ENCODE peak calls at places on chromosome 7, in nine cellular contexts. One of them, this sample, is unnamed.

GRCh38 chr7:25876092-25876491 is 275.9 kb upstream of the NFE2L3 start:
- DNase-seq in EH: no peak
- DNase-seq in NCI-H1436: no peak
- DNase-seq in IMR-90: no peak
- DNase-seq in GM13977: no peak
- DNase-seq in ELR: no peak
- DNase-seq in left colon: no peak
- DNase-seq in GM20000: no peak
- DNase-seq in stimulated activated CD8-positive, alpha-beta memory T cell treated with anti-CD3 and anti-CD28 coated beads, Interleukin-2, amount 100 ng/mL, for 1 hour: no peak
- DNase-seq in this sample: no peak

GRCh38 chr7:149715476-149715875 is 57.9 kb downstream of the ZNF467 start:
- DNase-seq in EH: no peak
- DNase-seq in NCI-H1436: no peak
- DNase-seq in IMR-90: no peak
- DNase-seq in GM13977: no peak
- DNase-seq in ELR: no peak
- DNase-seq in left colon: no peak
- DNase-seq in GM20000: no peak
- DNase-seq in stimulated activated CD8-positive, alpha-beta memory T cell treated with anti-CD3 and anti-CD28 coated beads, Interleukin-2, amount 100 ng/mL, for 1 hour: no peak
- DNase-seq in this sample: no peak

GRCh38 chr7:106779877-106780276 is 85.2 kb upstream of the PIK3CG start:
- DNase-seq in EH: no peak
- DNase-seq in NCI-H1436: no peak
- DNase-seq in IMR-90: no peak
- DNase-seq in GM13977: no peak
- DNase-seq in ELR: no peak
- DNase-seq in left colon: peak
- DNase-seq in GM20000: no peak
- DNase-seq in stimulated activated CD8-positive, alpha-beta memory T cell treated with anti-CD3 and anti-CD28 coated beads, Interleukin-2, amount 100 ng/mL, for 1 hour: no peak
- DNase-seq in this sample: no peak

GRCh38 chr7:1708640-1709249 is 38.7 kb downstream of the ELFN1 start:
- DNase-seq in EH: no peak
- DNase-seq in NCI-H1436: no peak
- DNase-seq in IMR-90: no peak
- DNase-seq in GM13977: no peak
- DNase-seq in ELR: no peak
- DNase-seq in left colon: no peak
- DNase-seq in GM20000: no peak
- DNase-seq in stimulated activated CD8-positive, alpha-beta memory T cell treated with anti-CD3 and anti-CD28 coated beads, Interleukin-2, amount 100 ng/mL, for 1 hour: no peak
- DNase-seq in this sample: no peak

GRCh38 chr7:151834281-151835035 is 42.5 kb downstream of the PRKAG2 start:
- DNase-seq in EH: no peak
- DNase-seq in NCI-H1436: no peak
- DNase-seq in IMR-90: no peak
- DNase-seq in GM13977: no peak
- DNase-seq in ELR: no peak
- DNase-seq in left colon: no peak
- DNase-seq in GM20000: no peak
- DNase-seq in stimulated activated CD8-positive, alpha-beta memory T cell treated with anti-CD3 and anti-CD28 coated beads, Interleukin-2, amount 100 ng/mL, for 1 hour: no peak
- DNase-seq in this sample: no peak

GRCh38 chr7:44391746-44392617 is 66.6 kb upstream of the CAMK2B start:
- DNase-seq in EH: no peak
- DNase-seq in NCI-H1436: no peak
- DNase-seq in IMR-90: no peak
- DNase-seq in GM13977: no peak
- DNase-seq in ELR: no peak
- DNase-seq in left colon: no peak
- DNase-seq in GM20000: no peak
- DNase-seq in stimulated activated CD8-positive, alpha-beta memory T cell treated with anti-CD3 and anti-CD28 coated beads, Interleukin-2, amount 100 ng/mL, for 1 hour: no peak
- DNase-seq in this sample: no peak

GRCh38 chr7:154927624-154928125 is 75.2 kb downstream of the PAXIP1 start:
- DNase-seq in EH: peak
- DNase-seq in NCI-H1436: peak
- DNase-seq in IMR-90: peak
- DNase-seq in GM13977: peak
- DNase-seq in ELR: peak
- DNase-seq in left colon: peak
- DNase-seq in GM20000: peak
- DNase-seq in stimulated activated CD8-positive, alpha-beta memory T cell treated with anti-CD3 and anti-CD28 coated beads, Interleukin-2, amount 100 ng/mL, for 1 hour: peak
- DNase-seq in this sample: peak

GRCh38 chr7:92778972-92779371 is 57.4 kb downstream of the CDK6 start:
- DNase-seq in EH: peak
- DNase-seq in NCI-H1436: no peak
- DNase-seq in IMR-90: peak
- DNase-seq in GM13977: peak
- DNase-seq in ELR: no peak
- DNase-seq in left colon: no peak
- DNase-seq in GM20000: no peak
- DNase-seq in stimulated activated CD8-positive, alpha-beta memory T cell treated with anti-CD3 and anti-CD28 coated beads, Interleukin-2, amount 100 ng/mL, for 1 hour: no peak
- DNase-seq in this sample: no peak

GRCh38 chr7:15305002-15305600 is 256.7 kb downstream of the AGMO start:
- DNase-seq in EH: peak
- DNase-seq in NCI-H1436: peak
- DNase-seq in IMR-90: peak
- DNase-seq in GM13977: peak
- DNase-seq in ELR: peak
- DNase-seq in left colon: peak
- DNase-seq in GM20000: peak
- DNase-seq in stimulated activated CD8-positive, alpha-beta memory T cell treated with anti-CD3 and anti-CD28 coated beads, Interleukin-2, amount 100 ng/mL, for 1 hour: no peak
- DNase-seq in this sample: peak

GRCh38 chr7:155052982-155053381 is 17.1 kb upstream of the HTR5A start:
- DNase-seq in EH: no peak
- DNase-seq in NCI-H1436: no peak
- DNase-seq in IMR-90: no peak
- DNase-seq in GM13977: no peak
- DNase-seq in ELR: peak
- DNase-seq in left colon: no peak
- DNase-seq in GM20000: no peak
- DNase-seq in stimulated activated CD8-positive, alpha-beta memory T cell treated with anti-CD3 and anti-CD28 coated beads, Interleukin-2, amount 100 ng/mL, for 1 hour: no peak
- DNase-seq in this sample: no peak

GRCh38 chr7:145729701-145730100 is 386.9 kb upstream of the CNTNAP2 start:
- DNase-seq in EH: no peak
- DNase-seq in NCI-H1436: no peak
- DNase-seq in IMR-90: no peak
- DNase-seq in GM13977: no peak
- DNase-seq in ELR: no peak
- DNase-seq in left colon: no peak
- DNase-seq in GM20000: no peak
- DNase-seq in stimulated activated CD8-positive, alpha-beta memory T cell treated with anti-CD3 and anti-CD28 coated beads, Interleukin-2, amount 100 ng/mL, for 1 hour: no peak
- DNase-seq in this sample: no peak

GRCh38 chr7:44767134-44767911 is 18.7 kb downstream of the ZMIZ2 start:
- DNase-seq in EH: no peak
- DNase-seq in NCI-H1436: no peak
- DNase-seq in IMR-90: no peak
- DNase-seq in GM13977: no peak
- DNase-seq in ELR: no peak
- DNase-seq in left colon: no peak
- DNase-seq in GM20000: no peak
- DNase-seq in stimulated activated CD8-positive, alpha-beta memory T cell treated with anti-CD3 and anti-CD28 coated beads, Interleukin-2, amount 100 ng/mL, for 1 hour: no peak
- DNase-seq in this sample: no peak

GRCh38 chr7:47375590-47375989 is 206.3 kb downstream of the TNS3 start:
- DNase-seq in EH: peak
- DNase-seq in NCI-H1436: no peak
- DNase-seq in IMR-90: peak
- DNase-seq in GM13977: no peak
- DNase-seq in ELR: no peak
- DNase-seq in left colon: no peak
- DNase-seq in GM20000: no peak
- DNase-seq in stimulated activated CD8-positive, alpha-beta memory T cell treated with anti-CD3 and anti-CD28 coated beads, Interleukin-2, amount 100 ng/mL, for 1 hour: no peak
- DNase-seq in this sample: no peak

GRCh38 chr7:6589829-6590644 is at the start of gene INTS15:
- DNase-seq in EH: peak
- DNase-seq in NCI-H1436: peak
- DNase-seq in IMR-90: peak
- DNase-seq in GM13977: peak
- DNase-seq in ELR: peak
- DNase-seq in left colon: peak
- DNase-seq in GM20000: peak
- DNase-seq in stimulated activated CD8-positive, alpha-beta memory T cell treated with anti-CD3 and anti-CD28 coated beads, Interleukin-2, amount 100 ng/mL, for 1 hour: peak
- DNase-seq in this sample: no peak

GRCh38 chr7:67309764-67310548 is 313.3 kb downstream of the TYW1 start:
- DNase-seq in EH: no peak
- DNase-seq in NCI-H1436: no peak
- DNase-seq in IMR-90: no peak
- DNase-seq in GM13977: no peak
- DNase-seq in ELR: no peak
- DNase-seq in left colon: no peak
- DNase-seq in GM20000: no peak
- DNase-seq in stimulated activated CD8-positive, alpha-beta memory T cell treated with anti-CD3 and anti-CD28 coated beads, Interleukin-2, amount 100 ng/mL, for 1 hour: no peak
- DNase-seq in this sample: no peak

GRCh38 chr7:56097700-56098099 is 4.9 kb upstream of the PHKG1 start:
- DNase-seq in EH: peak
- DNase-seq in NCI-H1436: no peak
- DNase-seq in IMR-90: peak
- DNase-seq in GM13977: no peak
- DNase-seq in ELR: peak
- DNase-seq in left colon: no peak
- DNase-seq in GM20000: no peak
- DNase-seq in stimulated activated CD8-positive, alpha-beta memory T cell treated with anti-CD3 and anti-CD28 coated beads, Interleukin-2, amount 100 ng/mL, for 1 hour: no peak
- DNase-seq in this sample: no peak

GRCh38 chr7:151905766-151906165 is 28.9 kb upstream of the PRKAG2 start:
- DNase-seq in EH: no peak
- DNase-seq in NCI-H1436: no peak
- DNase-seq in IMR-90: no peak
- DNase-seq in GM13977: no peak
- DNase-seq in ELR: no peak
- DNase-seq in left colon: no peak
- DNase-seq in GM20000: no peak
- DNase-seq in stimulated activated CD8-positive, alpha-beta memory T cell treated with anti-CD3 and anti-CD28 coated beads, Interleukin-2, amount 100 ng/mL, for 1 hour: no peak
- DNase-seq in this sample: no peak

GRCh38 chr7:55016061-55016745 is 2.6 kb upstream of the EGFR start:
- DNase-seq in EH: no peak
- DNase-seq in NCI-H1436: no peak
- DNase-seq in IMR-90: no peak
- DNase-seq in GM13977: no peak
- DNase-seq in ELR: no peak
- DNase-seq in left colon: no peak
- DNase-seq in GM20000: no peak
- DNase-seq in stimulated activated CD8-positive, alpha-beta memory T cell treated with anti-CD3 and anti-CD28 coated beads, Interleukin-2, amount 100 ng/mL, for 1 hour: no peak
- DNase-seq in this sample: no peak

GRCh38 chr7:104793066-104793465 is 220.9 kb upstream of the KMT2E start:
- DNase-seq in EH: no peak
- DNase-seq in NCI-H1436: no peak
- DNase-seq in IMR-90: no peak
- DNase-seq in GM13977: no peak
- DNase-seq in ELR: no peak
- DNase-seq in left colon: no peak
- DNase-seq in GM20000: no peak
- DNase-seq in stimulated activated CD8-positive, alpha-beta memory T cell treated with anti-CD3 and anti-CD28 coated beads, Interleukin-2, amount 100 ng/mL, for 1 hour: no peak
- DNase-seq in this sample: no peak

GRCh38 chr7:17495655-17496396 is 197.4 kb downstream of the AHR start:
- DNase-seq in EH: no peak
- DNase-seq in NCI-H1436: no peak
- DNase-seq in IMR-90: no peak
- DNase-seq in GM13977: no peak
- DNase-seq in ELR: no peak
- DNase-seq in left colon: no peak
- DNase-seq in GM20000: no peak
- DNase-seq in stimulated activated CD8-positive, alpha-beta memory T cell treated with anti-CD3 and anti-CD28 coated beads, Interleukin-2, amount 100 ng/mL, for 1 hour: no peak
- DNase-seq in this sample: no peak

GRCh38 chr7:83036130-83036529 is 126.6 kb downstream of the PCLO start:
- DNase-seq in EH: no peak
- DNase-seq in NCI-H1436: no peak
- DNase-seq in IMR-90: no peak
- DNase-seq in GM13977: no peak
- DNase-seq in ELR: no peak
- DNase-seq in left colon: no peak
- DNase-seq in GM20000: no peak
- DNase-seq in stimulated activated CD8-positive, alpha-beta memory T cell treated with anti-CD3 and anti-CD28 coated beads, Interleukin-2, amount 100 ng/mL, for 1 hour: no peak
- DNase-seq in this sample: no peak

GRCh38 chr7:4707134-4707651 is 25.1 kb downstream of the FOXK1 start:
- DNase-seq in EH: no peak
- DNase-seq in NCI-H1436: no peak
- DNase-seq in IMR-90: no peak
- DNase-seq in GM13977: no peak
- DNase-seq in ELR: no peak
- DNase-seq in left colon: no peak
- DNase-seq in GM20000: no peak
- DNase-seq in stimulated activated CD8-positive, alpha-beta memory T cell treated with anti-CD3 and anti-CD28 coated beads, Interleukin-2, amount 100 ng/mL, for 1 hour: no peak
- DNase-seq in this sample: no peak

GRCh38 chr7:44081266-44081748 is 1.0 kb downstream of the POLM start:
- DNase-seq in EH: no peak
- DNase-seq in NCI-H1436: no peak
- DNase-seq in IMR-90: no peak
- DNase-seq in GM13977: peak
- DNase-seq in ELR: no peak
- DNase-seq in left colon: no peak
- DNase-seq in GM20000: peak
- DNase-seq in stimulated activated CD8-positive, alpha-beta memory T cell treated with anti-CD3 and anti-CD28 coated beads, Interleukin-2, amount 100 ng/mL, for 1 hour: no peak
- DNase-seq in this sample: no peak

GRCh38 chr7:137574836-137575235 is 231.3 kb upstream of the PTN start:
- DNase-seq in EH: no peak
- DNase-seq in NCI-H1436: no peak
- DNase-seq in IMR-90: peak
- DNase-seq in GM13977: no peak
- DNase-seq in ELR: no peak
- DNase-seq in left colon: no peak
- DNase-seq in GM20000: no peak
- DNase-seq in stimulated activated CD8-positive, alpha-beta memory T cell treated with anti-CD3 and anti-CD28 coated beads, Interleukin-2, amount 100 ng/mL, for 1 hour: no peak
- DNase-seq in this sample: no peak

GRCh38 chr7:31056775-31057346 is 4.8 kb downstream of the ADCYAP1R1 start:
- DNase-seq in EH: no peak
- DNase-seq in NCI-H1436: no peak
- DNase-seq in IMR-90: no peak
- DNase-seq in GM13977: no peak
- DNase-seq in ELR: no peak
- DNase-seq in left colon: no peak
- DNase-seq in GM20000: no peak
- DNase-seq in stimulated activated CD8-positive, alpha-beta memory T cell treated with anti-CD3 and anti-CD28 coated beads, Interleukin-2, amount 100 ng/mL, for 1 hour: no peak
- DNase-seq in this sample: no peak

GRCh38 chr7:40506158-40506557 is 371.4 kb downstream of the SUGCT start:
- DNase-seq in EH: peak
- DNase-seq in NCI-H1436: no peak
- DNase-seq in IMR-90: no peak
- DNase-seq in GM13977: no peak
- DNase-seq in ELR: no peak
- DNase-seq in left colon: no peak
- DNase-seq in GM20000: no peak
- DNase-seq in stimulated activated CD8-positive, alpha-beta memory T cell treated with anti-CD3 and anti-CD28 coated beads, Interleukin-2, amount 100 ng/mL, for 1 hour: no peak
- DNase-seq in this sample: no peak

GRCh38 chr7:134954197-134955082 is 31.9 kb upstream of the AGBL3 start:
- DNase-seq in EH: no peak
- DNase-seq in NCI-H1436: peak
- DNase-seq in IMR-90: peak
- DNase-seq in GM13977: peak
- DNase-seq in ELR: peak
- DNase-seq in left colon: no peak
- DNase-seq in GM20000: peak
- DNase-seq in stimulated activated CD8-positive, alpha-beta memory T cell treated with anti-CD3 and anti-CD28 coated beads, Interleukin-2, amount 100 ng/mL, for 1 hour: no peak
- DNase-seq in this sample: no peak

GRCh38 chr7:96418600-96418999 is 96.7 kb upstream of the SLC25A13 start:
- DNase-seq in EH: no peak
- DNase-seq in NCI-H1436: no peak
- DNase-seq in IMR-90: no peak
- DNase-seq in GM13977: no peak
- DNase-seq in ELR: no peak
- DNase-seq in left colon: no peak
- DNase-seq in GM20000: no peak
- DNase-seq in stimulated activated CD8-positive, alpha-beta memory T cell treated with anti-CD3 and anti-CD28 coated beads, Interleukin-2, amount 100 ng/mL, for 1 hour: no peak
- DNase-seq in this sample: no peak

GRCh38 chr7:71459137-71459536 is 327.2 kb downstream of the GALNT17 start:
- DNase-seq in EH: no peak
- DNase-seq in NCI-H1436: no peak
- DNase-seq in IMR-90: no peak
- DNase-seq in GM13977: no peak
- DNase-seq in ELR: no peak
- DNase-seq in left colon: no peak
- DNase-seq in GM20000: no peak
- DNase-seq in stimulated activated CD8-positive, alpha-beta memory T cell treated with anti-CD3 and anti-CD28 coated beads, Interleukin-2, amount 100 ng/mL, for 1 hour: no peak
- DNase-seq in this sample: no peak

GRCh38 chr7:137757146-137757925 is 89.4 kb downstream of the DGKI start:
- DNase-seq in EH: peak
- DNase-seq in NCI-H1436: no peak
- DNase-seq in IMR-90: peak
- DNase-seq in GM13977: no peak
- DNase-seq in ELR: peak
- DNase-seq in left colon: no peak
- DNase-seq in GM20000: no peak
- DNase-seq in stimulated activated CD8-positive, alpha-beta memory T cell treated with anti-CD3 and anti-CD28 coated beads, Interleukin-2, amount 100 ng/mL, for 1 hour: no peak
- DNase-seq in this sample: no peak

GRCh38 chr7:128934361-128935352 is 3.1 kb upstream of the IRF5 start:
- DNase-seq in EH: no peak
- DNase-seq in NCI-H1436: no peak
- DNase-seq in IMR-90: no peak
- DNase-seq in GM13977: peak
- DNase-seq in ELR: no peak
- DNase-seq in left colon: no peak
- DNase-seq in GM20000: peak
- DNase-seq in stimulated activated CD8-positive, alpha-beta memory T cell treated with anti-CD3 and anti-CD28 coated beads, Interleukin-2, amount 100 ng/mL, for 1 hour: no peak
- DNase-seq in this sample: no peak

This sample was measured in non-pigmented ciliary epithelial cell.